ENCODE peak calls at places on chromosomes 16 and 17, in five cellular contexts. H is H1, Y is A549, Z is SK-N-SH, B is K562. C is an unnamed sample.

GRCh38 chr16:56245197-56245596 is 53.9 kb downstream of the GNAO1 start:
- DNase-seq in H (no peak), Y (no peak), Z (no peak), B (no peak), C (peak)

GRCh38 chr17:76196675-76197074 is 43.6 kb downstream of the RNF157 start:
- DNase-seq in H (no peak), Y (no peak), Z (no peak), B (no peak), C (no peak)

GRCh38 chr16:1754204-1754603 is 17.1 kb downstream of the NME3 start:
- DNase-seq in H (no peak), Y (no peak), Z (no peak), B (no peak), C (no peak)

GRCh38 chr16:55661842-55662479 is 6.2 kb downstream of the SLC6A2 start:
- DNase-seq in H (no peak), Y (no peak), Z (peak), B (no peak), C (no peak)

GRCh38 chr16:86314402-86315025 is 195.8 kb upstream of the FOXF1 start:
- DNase-seq in H (no peak), Y (no peak), Z (no peak), B (no peak), C (no peak)

GRCh38 chr17:78697122-78697845 is 84.8 kb downstream of the CYTH1 start:
- DNase-seq in H (no peak), Y (no peak), Z (no peak), B (no peak), C (peak)

GRCh38 chr16:11673091-11674000 is 5.1 kb downstream of the SNN start:
- DNase-seq in H (no peak), Y (no peak), Z (no peak), B (no peak), C (no peak)

GRCh38 chr17:49393491-49394255 is 21.0 kb downstream of the PHB1 start:
- DNase-seq in H (no peak), Y (no peak), Z (no peak), B (no peak), C (no peak)

GRCh38 chr16:54077412-54077821 is 209.2 kb downstream of the IRX3 start:
- DNase-seq in H (no peak), Y (peak), Z (no peak), B (no peak), C (peak)

DNA sequence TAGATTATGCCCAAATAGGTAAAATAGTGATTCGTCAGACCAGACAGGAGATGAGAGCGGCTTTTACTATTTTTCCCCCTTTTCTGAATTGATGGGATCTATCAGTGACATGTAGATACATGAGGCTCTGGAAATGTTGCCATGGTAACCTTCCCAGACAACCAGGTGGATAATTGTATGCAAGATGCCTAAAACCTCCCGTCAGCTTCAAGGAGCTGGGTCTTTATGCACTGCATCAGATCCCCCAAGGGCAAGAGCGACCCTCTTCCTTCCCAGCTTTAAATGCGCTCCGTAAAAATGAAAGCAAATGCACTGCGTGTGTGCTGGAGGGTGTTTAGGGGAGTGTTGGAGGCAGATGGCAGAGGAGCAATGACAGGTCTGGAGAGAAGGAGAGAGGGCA is 461.9 kb upstream of the HSBP1 start:
- DNase-seq in H (no peak), Y (no peak), Z (no peak), B (no peak), C (no peak)
- TF ChIP-seq RFX5 in H (no peak), Y (no peak), Z (no peak), B (no peak), C (no peak)

GRCh38 chr16:87851601-87852000 is 17.7 kb downstream of the SLC7A5 start:
- DNase-seq in H (peak), Y (no peak), Z (no peak), B (no peak), C (no peak)

GRCh38 chr16:87851141-87851587 is 18.1 kb downstream of the SLC7A5 start:
- DNase-seq in H (no peak), Y (no peak), Z (no peak), B (no peak), C (no peak)

GRCh38 chr16:87849419-87850008 is 19.8 kb downstream of the SLC7A5 start:
- DNase-seq in H (no peak), Y (no peak), Z (no peak), B (no peak), C (no peak)

GRCh38 chr16:87848676-87849345 is 20.5 kb downstream of the SLC7A5 start:
- DNase-seq in H (no peak), Y (no peak), Z (no peak), B (no peak), C (no peak)

GRCh38 chr16:87850009-87851006 is 19.0 kb downstream of the SLC7A5 start:
- DNase-seq in H (peak), Y (no peak), Z (peak), B (peak), C (peak)
- TF ChIP-seq RFX5 in H (no peak), Y (no peak), Z (no peak), B (no peak), C (no peak)

DNA sequence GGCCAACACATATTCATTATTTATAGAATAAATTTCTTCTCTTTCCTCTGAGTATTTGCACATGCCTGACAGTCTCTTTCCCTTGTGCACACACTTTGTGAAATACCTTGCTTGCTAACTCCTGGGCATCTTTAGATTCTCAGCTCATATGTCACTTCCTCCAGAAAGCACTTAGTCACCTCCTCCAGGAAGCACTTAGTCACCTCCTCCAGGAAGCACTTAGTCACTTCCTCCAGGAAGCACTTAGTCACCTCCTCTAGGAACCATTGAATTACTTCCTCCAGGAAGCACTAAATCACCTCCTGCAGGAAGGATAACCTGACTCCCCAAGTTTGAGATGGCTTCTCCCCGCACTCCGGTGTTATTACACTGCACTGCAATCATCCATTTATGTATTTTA is 462.5 kb upstream of the EEF2KMT start:
- DNase-seq in H (no peak), Y (no peak), Z (no peak), B (no peak), C (no peak)
- TF ChIP-seq RFX5 in H (no peak), Y (no peak), Z (no peak), B (no peak), C (no peak)

DNA sequence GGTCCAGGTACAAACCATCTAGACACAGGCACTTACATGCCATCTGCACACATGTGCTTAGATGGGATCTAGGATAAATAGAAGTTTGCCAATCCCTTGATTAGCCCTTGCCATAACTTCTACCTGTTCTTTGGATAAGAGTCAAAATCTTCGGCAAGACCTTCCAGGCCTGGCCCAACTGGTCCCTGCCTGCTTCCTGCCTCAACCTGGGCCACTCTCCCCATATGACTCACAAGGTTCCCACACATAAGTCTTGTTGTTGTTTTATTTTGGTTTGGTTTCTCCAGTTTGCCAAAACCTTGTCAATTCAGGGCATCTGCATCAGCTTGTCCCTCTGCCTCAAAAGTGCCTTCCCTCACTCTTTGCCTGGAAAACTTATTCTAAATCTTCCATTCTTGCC is 95.3 kb upstream of the XYLT1 start:
- DNase-seq in H (no peak), Y (no peak), Z (no peak), B (no peak), C (no peak)
- TF ChIP-seq RFX5 in H (no peak), Y (no peak), Z (no peak), B (no peak), C (no peak)

DNA sequence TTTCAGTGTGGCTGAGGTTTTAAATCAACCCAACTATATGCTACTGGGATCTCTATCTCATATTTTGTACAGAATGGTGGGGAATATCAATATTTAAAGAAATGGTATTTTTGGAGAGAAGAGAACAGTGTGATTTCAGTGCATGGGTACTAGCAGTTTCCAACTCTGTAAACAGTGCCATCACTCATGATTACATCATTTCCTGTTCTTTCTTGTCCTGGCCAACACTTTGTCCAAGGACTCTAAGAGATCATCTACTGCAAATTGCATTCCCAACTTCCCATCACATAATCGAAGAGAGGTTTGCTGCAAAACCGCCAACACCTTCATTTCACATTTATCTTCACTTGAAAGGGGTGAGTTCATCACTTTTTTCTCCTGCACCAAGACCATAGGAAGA is 192.2 kb upstream of the HSBP1 start:
- DNase-seq in H (no peak), Y (no peak), Z (no peak), B (no peak), C (peak)
- TF ChIP-seq RFX5 in H (no peak), Y (no peak), Z (no peak), B (no peak), C (no peak)

GRCh38 chr17:72634621-72635020 is 457.9 kb downstream of the SLC39A11 start:
- DNase-seq in H (no peak), Y (no peak), Z (no peak), B (no peak), C (no peak)

GRCh38 chr17:72631568-72631967 is 460.9 kb downstream of the SLC39A11 start:
- DNase-seq in H (no peak), Y (no peak), Z (no peak), B (no peak), C (no peak)

GRCh38 chr17:72635034-72635654 is 457.3 kb downstream of the SLC39A11 start:
- DNase-seq in H (no peak), Y (no peak), Z (no peak), B (no peak), C (no peak)

GRCh38 chr17:72632026-72632684 is 460.3 kb downstream of the SLC39A11 start:
- DNase-seq in H (no peak), Y (peak), Z (no peak), B (no peak), C (no peak)
- TF ChIP-seq RFX5 in H (no peak), Y (no peak), Z (no peak), B (no peak), C (no peak)

GRCh38 chr17:80415626-80416042 is 667 bp downstream of the ENDOV start:
- DNase-seq in H (no peak), Y (no peak), Z (no peak), B (no peak), C (no peak)

GRCh38 chr17:80416260-80416939 is 1.4 kb downstream of the ENDOV start:
- DNase-seq in H (no peak), Y (no peak), Z (peak), B (no peak), C (no peak)

GRCh38 chr17:80414803-80415625 is at the start of gene ENDOV:
- DNase-seq in H (peak), Y (peak), Z (peak), B (peak), C (peak)

GRCh38 chr17:80413771-80414507 is 1.0 kb upstream of the ENDOV start:
- DNase-seq in H (no peak), Y (no peak), Z (no peak), B (no peak), C (no peak)

GRCh38 chr17:80414508-80414802 is 512 bp upstream of the ENDOV start:
- DNase-seq in H (no peak), Y (peak), Z (no peak), B (peak), C (no peak)
- TF ChIP-seq RFX5 in H (no peak), Y (no peak), Z (no peak), B (no peak), C (no peak)

GRCh38 chr17:58153046-58153445 is 4.9 kb downstream of the OR4D1 start:
- DNase-seq in H (no peak), Y (no peak), Z (no peak), B (no peak), C (no peak)
- TF ChIP-seq RFX5 in H (no peak), Y (no peak), Z (no peak), B (no peak), C (no peak)

C was measured in IMR-90.